ENCODE peak calls at places on chromosomes 11 and 22, in seven cellular contexts. V, F, A, Z, Y, P and K are unnamed samples.

GRCh38 chr22:41178425-41178975 is 26.6 kb upstream of the L3MBTL2 start:
- DNase-seq in V (no peak), F (no peak), A (no peak), Z (no peak), Y (no peak), P (peak), K (no peak)

GRCh38 chr11:35165416-35166368 is 26.7 kb downstream of the CD44 start:
- DNase-seq in V (no peak), F (peak), A (peak), Z (no peak), Y (peak), P (no peak), K (peak)

GRCh38 chr11:76073716-76074115 is 132.6 kb downstream of the WNT11 start:
- DNase-seq in V (no peak), F (no peak), A (peak), Z (no peak), Y (peak), P (no peak), K (peak)

GRCh38 chr11:88131764-88132470 is 43.3 kb downstream of the RAB38 start:
- DNase-seq in V (no peak), F (no peak), A (no peak), Z (no peak), Y (no peak), P (no peak), K (no peak)

GRCh38 chr11:114275295-114275694 is 20.9 kb upstream of the NNMT start:
- DNase-seq in V (no peak), F (no peak), A (no peak), Z (no peak), Y (no peak), P (peak), K (no peak)

GRCh38 chr11:88398372-88399140 is 61.0 kb upstream of the CTSC start:
- DNase-seq in V (peak), F (peak), A (peak), Z (peak), Y (peak), P (no peak), K (peak)

GRCh38 chr22:37739000-37739399 is 42.2 kb downstream of the TRIOBP start:
- DNase-seq in V (no peak), F (no peak), A (peak), Z (no peak), Y (no peak), P (peak), K (peak)

GRCh38 chr11:73869234-73869949 is 7.3 kb downstream of the COA4 start:
- DNase-seq in V (no peak), F (no peak), A (no peak), Z (no peak), Y (no peak), P (no peak), K (no peak)

GRCh38 chr22:23837911-23838685 is 708 bp downstream of the DERL3 start:
- DNase-seq in V (no peak), F (no peak), A (no peak), Z (no peak), Y (no peak), P (peak), K (no peak)

GRCh38 chr11:114159802-114160588 is 100.5 kb downstream of the ZBTB16 start:
- DNase-seq in V (peak), F (peak), A (peak), Z (peak), Y (peak), P (peak), K (peak)

GRCh38 chr11:12845739-12846358 is 163.3 kb upstream of the RASSF10 start:
- DNase-seq in V (no peak), F (no peak), A (peak), Z (no peak), Y (peak), P (no peak), K (peak)

GRCh38 chr11:11620251-11620965 is 1.4 kb downstream of the GALNT18 start:
- DNase-seq in V (peak), F (peak), A (peak), Z (peak), Y (peak), P (peak), K (no peak)

DNA sequence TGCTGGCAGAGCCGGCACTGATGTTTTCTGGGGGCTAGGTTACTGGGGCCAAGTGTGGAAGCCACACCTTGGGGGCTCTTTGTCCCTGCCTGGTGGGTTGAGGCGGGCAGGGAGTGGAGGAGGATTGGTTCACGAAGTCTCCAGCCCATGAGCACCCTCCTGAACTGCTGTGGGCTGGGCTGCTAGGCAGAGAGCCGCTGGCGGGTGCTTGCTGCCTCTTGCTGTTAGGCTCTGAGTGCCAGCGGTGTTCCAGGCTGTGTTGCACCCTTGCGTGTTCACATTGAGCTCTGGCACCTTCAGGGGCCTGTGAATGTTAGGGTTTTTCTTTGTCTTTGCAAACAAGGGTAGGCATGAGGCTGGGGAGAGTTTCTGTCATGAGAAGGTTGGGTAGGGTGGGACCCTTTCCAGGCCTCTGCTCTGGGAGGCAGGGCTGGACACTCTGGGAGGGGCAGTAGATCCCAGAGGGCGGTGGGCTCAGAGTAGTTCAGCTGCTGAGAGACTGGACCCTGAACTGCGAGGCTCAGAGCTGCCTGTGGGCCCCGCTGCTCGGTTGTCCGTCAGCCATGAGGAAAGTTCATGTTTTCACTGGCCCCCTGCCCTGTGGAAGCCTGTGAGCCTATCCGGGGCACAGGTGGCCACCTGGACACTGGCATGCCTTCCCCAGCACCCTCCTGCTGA is 24.0 kb upstream of the TMEM191C start:
- DNase-seq in V (no peak), F (no peak), A (no peak), Z (no peak), Y (no peak), P (peak), K (no peak)
- TF ChIP-seq CTCF in V (no peak), F (no peak), A (no peak), Z (no peak), Y (no peak), P (no peak), K (no peak)

GRCh38 chr11:57566564-57567209 is 785 bp downstream of the UBE2L6 start:
- DNase-seq in V (no peak), F (no peak), A (peak), Z (no peak), Y (no peak), P (no peak), K (peak)

GRCh38 chr11:57566035-57566504 is 1.4 kb downstream of the UBE2L6 start:
- DNase-seq in V (no peak), F (peak), A (peak), Z (no peak), Y (peak), P (no peak), K (peak)

GRCh38 chr11:57567210-57567511 is 311 bp downstream of the UBE2L6 start:
- DNase-seq in V (no peak), F (no peak), A (no peak), Z (no peak), Y (peak), P (no peak), K (peak)

GRCh38 chr11:57567512-57568329 is at the start of gene UBE2L6:
- DNase-seq in V (peak), F (peak), A (peak), Z (no peak), Y (peak), P (peak), K (peak)

DNA sequence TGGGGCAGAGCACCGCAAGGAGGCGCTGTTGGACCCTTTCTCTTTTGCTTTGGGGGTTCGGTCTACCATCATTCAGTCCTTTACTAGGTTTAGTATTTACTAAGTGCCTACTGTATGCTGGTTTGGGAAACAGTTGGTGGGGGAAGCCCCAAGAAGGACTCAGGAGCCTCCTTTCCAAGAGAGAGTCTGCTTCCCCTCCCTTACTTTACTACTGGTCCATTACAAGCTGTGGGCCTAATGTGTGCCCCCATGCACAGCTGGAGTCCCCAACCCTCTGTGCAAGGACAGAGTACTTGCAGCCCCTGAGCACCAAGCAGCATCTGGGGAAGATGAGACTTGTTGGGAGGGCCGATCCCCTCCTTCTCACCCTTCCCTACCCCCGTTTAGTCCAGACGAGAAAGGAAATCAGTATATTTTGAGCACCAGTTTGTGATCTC is 876 bp upstream of the UBE2L6 start:
- DNase-seq in V (no peak), F (peak), A (peak), Z (peak), Y (peak), P (peak), K (peak)
- TF ChIP-seq CTCF in V (peak), F (peak), A (peak), Z (peak), Y (peak), P (peak), K (peak)

GRCh38 chr11:67286621-67287333 is 2.3 kb upstream of the ANKRD13D start:
- DNase-seq in V (no peak), F (no peak), A (no peak), Z (no peak), Y (no peak), P (peak), K (no peak)
- TF ChIP-seq CTCF in V (no peak), F (peak), A (no peak), Z (no peak), Y (peak), P (no peak), K (no peak)

GRCh38 chr11:26245046-26245445 is 86.9 kb upstream of the ANO3 start:
- DNase-seq in V (no peak), F (no peak), A (peak), Z (no peak), Y (no peak), P (no peak), K (peak)
- TF ChIP-seq CTCF in V (no peak), F (no peak), A (no peak), Z (no peak), Y (no peak), P (no peak), K (no peak)

GRCh38 chr11:33863418-33864172 is 28.3 kb downstream of the LMO2 start:
- DNase-seq in V (no peak), F (no peak), A (no peak), Z (no peak), Y (no peak), P (no peak), K (no peak)
- TF ChIP-seq CTCF in V (no peak), F (no peak), A (no peak), Z (no peak), Y (no peak), P (no peak), K (no peak)

GRCh38 chr11:68454767-68455166 is 5.8 kb upstream of the PPP6R3 start:
- DNase-seq in V (no peak), F (peak), A (no peak), Z (no peak), Y (no peak), P (no peak), K (no peak)
- TF ChIP-seq CTCF in V (no peak), F (no peak), A (no peak), Z (no peak), Y (no peak), P (no peak), K (no peak)

DNA sequence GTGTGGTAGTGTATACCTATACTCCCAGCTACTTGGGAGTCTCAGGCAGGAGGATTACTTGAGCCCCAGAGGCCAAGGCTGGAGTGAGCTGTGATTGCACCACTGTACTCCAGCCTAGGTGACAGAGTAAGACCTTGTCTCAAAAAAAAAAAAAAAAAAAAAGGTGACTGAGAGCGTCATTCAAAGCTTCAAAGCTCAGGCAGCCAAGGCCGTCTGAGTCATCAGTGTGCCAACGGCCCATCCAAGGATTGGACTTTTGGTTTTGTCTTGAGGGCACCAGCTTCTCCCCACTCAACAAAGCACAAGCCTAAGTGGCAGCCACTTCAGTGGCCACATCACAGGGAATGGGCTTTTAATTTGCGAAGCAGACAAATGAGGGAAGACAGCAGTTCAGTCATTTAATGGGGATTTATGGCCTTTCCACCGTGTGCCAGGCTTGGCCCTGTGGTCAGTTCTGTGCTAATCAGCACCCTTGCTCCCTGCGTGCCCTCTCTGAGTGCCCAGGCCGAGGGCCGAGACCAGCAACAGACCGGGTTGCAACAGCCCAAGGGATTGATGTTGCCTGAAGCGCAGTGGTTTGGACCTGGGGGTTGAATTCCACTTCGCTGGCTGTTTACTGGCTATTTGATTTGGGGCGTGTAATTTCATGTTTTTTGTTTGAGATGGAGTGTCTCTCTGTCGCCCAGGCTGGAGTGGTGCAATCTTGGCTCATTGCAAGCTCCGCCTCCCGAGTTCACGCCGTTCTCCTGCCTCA is 30.2 kb upstream of the CRYBB3 start:
- DNase-seq in V (no peak), F (peak), A (no peak), Z (peak), Y (no peak), P (no peak), K (no peak)
- TF ChIP-seq CTCF in V (no peak), F (no peak), A (no peak), Z (no peak), Y (no peak), P (no peak), K (no peak)